ENCODE peak calls at places on chromosome 3, in four cellular contexts. One of them, this sample, is unnamed.

GRCh38 chr3:194633349-194634004 is at the start of gene TMEM44:
- DNase-seq in H9: peak; percentile 85
- DNase-seq in mesendoderm: peak; percentile 89
- DNase-seq in H1: peak; percentile 88
- DNase-seq in this sample: peak; percentile 69

GRCh38 chr3:64848822-64849221 is 161.0 kb upstream of the ADAMTS9 start:
- DNase-seq in H9: no peak
- DNase-seq in mesendoderm: no peak
- DNase-seq in H1: no peak
- DNase-seq in this sample: peak; percentile 22

GRCh38 chr3:86869536-86869935 is 121.4 kb downstream of the VGLL3 start:
- DNase-seq in H9: no peak
- DNase-seq in mesendoderm: no peak
- DNase-seq in H1: no peak
- DNase-seq in this sample: no peak

GRCh38 chr3:106421928-106422327 is 553.1 kb upstream of the CBLB start:
- DNase-seq in H9: no peak
- DNase-seq in mesendoderm: no peak
- DNase-seq in H1: no peak
- DNase-seq in this sample: peak; percentile 47

GRCh38 chr3:173977747-173978146 is 580.2 kb downstream of the NLGN1 start:
- DNase-seq in H9: no peak
- DNase-seq in mesendoderm: peak; percentile 13
- DNase-seq in H1: no peak
- DNase-seq in this sample: peak; percentile 81

GRCh38 chr3:111885578-111885977 is 26.5 kb downstream of the PHLDB2 start:
- DNase-seq in H9: no peak
- DNase-seq in mesendoderm: no peak
- DNase-seq in H1: no peak
- DNase-seq in this sample: no peak

GRCh38 chr3:127690823-127691452 is 18.2 kb downstream of the ABTB1 start:
- DNase-seq in H9: peak; percentile 89
- DNase-seq in mesendoderm: peak; percentile 88
- DNase-seq in H1: peak; percentile 62
- DNase-seq in this sample: peak; percentile 70

GRCh38 chr3:101249512-101249911 is 70.9 kb downstream of the IMPG2 start:
- DNase-seq in H9: no peak
- DNase-seq in mesendoderm: no peak
- DNase-seq in H1: no peak
- DNase-seq in this sample: no peak

GRCh38 chr3:50519471-50520089 is 16.1 kb upstream of the CACNA2D2 start:
- DNase-seq in H9: peak; percentile 92
- DNase-seq in mesendoderm: peak; percentile 90
- DNase-seq in H1: peak; percentile 95
- DNase-seq in this sample: peak; percentile 25

GRCh38 chr3:143822374-143822773 is 25.9 kb downstream of the SLC9A9 start:
- DNase-seq in H9: no peak
- DNase-seq in mesendoderm: no peak
- DNase-seq in H1: no peak
- DNase-seq in this sample: no peak

GRCh38 chr3:31341130-31341529 is 191.6 kb upstream of the STT3B start:
- DNase-seq in H9: peak; percentile 61
- DNase-seq in mesendoderm: peak; percentile 65
- DNase-seq in H1: peak; percentile 49
- DNase-seq in this sample: no peak

GRCh38 chr3:191362524-191363090 is 32.3 kb upstream of the UTS2B start:
- DNase-seq in H9: no peak
- DNase-seq in mesendoderm: no peak
- DNase-seq in H1: no peak
- DNase-seq in this sample: no peak

GRCh38 chr3:191362036-191362435 is 31.7 kb upstream of the UTS2B start:
- DNase-seq in H9: no peak
- DNase-seq in mesendoderm: no peak
- DNase-seq in H1: no peak
- DNase-seq in this sample: no peak

GRCh38 chr3:191360620-191361019 is 30.3 kb upstream of the UTS2B start:
- DNase-seq in H9: no peak
- DNase-seq in mesendoderm: no peak
- DNase-seq in H1: no peak
- DNase-seq in this sample: no peak

GRCh38 chr3:191363221-191363620 is 32.9 kb upstream of the UTS2B start:
- DNase-seq in H9: no peak
- DNase-seq in mesendoderm: no peak
- DNase-seq in H1: no peak
- DNase-seq in this sample: no peak

DNA sequence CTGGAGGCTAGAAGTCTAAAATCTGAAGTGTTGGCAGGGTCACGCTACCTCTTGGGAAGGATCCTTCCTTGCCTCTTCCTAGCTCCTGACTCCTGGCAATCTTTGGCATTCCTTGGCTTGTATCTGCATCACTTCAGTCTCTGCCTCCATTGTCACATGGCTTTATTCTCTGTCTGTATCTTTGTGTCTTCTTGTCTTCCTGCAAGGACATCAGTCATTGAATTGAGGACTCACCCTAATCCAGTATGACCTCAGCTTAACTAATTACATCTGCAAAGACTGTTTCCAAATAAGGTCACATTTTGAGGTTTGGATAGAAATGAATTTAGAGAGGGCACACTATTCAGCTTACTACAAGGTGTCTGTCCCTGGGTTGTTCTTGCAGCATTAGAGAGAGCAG is 31.1 kb upstream of the UTS2B start:
- DNase-seq in H9: no peak
- DNase-seq in mesendoderm: peak; percentile 46
- DNase-seq in H1: no peak
- DNase-seq in this sample: no peak
- H4K5ac ChIP-seq in H9: no peak overlapping the region
- H4K5ac ChIP-seq in mesendoderm: no peak overlapping the region
- H4K5ac ChIP-seq in H1: no peak overlapping the region
- H4K5ac ChIP-seq in this sample: no peak overlapping the region

GRCh38 chr3:114108137-114108536 is 51.6 kb downstream of the QTRT2 start:
- DNase-seq in H9: no peak
- DNase-seq in mesendoderm: no peak
- DNase-seq in H1: no peak
- DNase-seq in this sample: no peak
- H4K5ac ChIP-seq in H9: no peak overlapping the region
- H4K5ac ChIP-seq in mesendoderm: no peak overlapping the region
- H4K5ac ChIP-seq in H1: no peak overlapping the region
- H4K5ac ChIP-seq in this sample: no peak overlapping the region

DNA sequence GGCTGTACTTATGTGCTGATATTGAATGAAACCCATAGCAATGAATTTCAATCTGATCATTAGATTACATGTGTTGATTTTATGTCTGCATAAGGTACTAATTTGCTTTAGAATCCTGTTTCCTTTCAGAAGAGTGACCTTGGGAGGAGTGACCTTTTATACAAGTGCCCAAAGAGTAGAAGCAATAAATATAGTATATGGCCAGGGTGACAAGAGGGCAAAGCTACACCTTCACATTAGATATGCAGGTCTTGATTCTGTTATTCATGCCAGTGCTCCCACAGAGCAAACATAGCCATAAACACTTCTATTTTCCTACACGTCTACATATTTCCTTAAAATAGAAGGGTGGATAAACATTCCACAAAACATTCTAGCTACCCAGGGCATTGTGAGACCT is 158.2 kb upstream of the RAP2B start:
- DNase-seq in H9: no peak
- DNase-seq in mesendoderm: no peak
- DNase-seq in H1: no peak
- DNase-seq in this sample: no peak
- H4K5ac ChIP-seq in H9: no peak overlapping the region
- H4K5ac ChIP-seq in mesendoderm: no peak overlapping the region
- H4K5ac ChIP-seq in H1: no peak overlapping the region
- H4K5ac ChIP-seq in this sample: no peak overlapping the region

GRCh38 chr3:120488296-120488695 is 37.5 kb upstream of the FSTL1 start:
- DNase-seq in H9: no peak
- DNase-seq in mesendoderm: no peak
- DNase-seq in H1: no peak
- DNase-seq in this sample: no peak
- H4K5ac ChIP-seq in H9: no peak overlapping the region
- H4K5ac ChIP-seq in mesendoderm: no peak overlapping the region
- H4K5ac ChIP-seq in H1: no peak overlapping the region
- H4K5ac ChIP-seq in this sample: peak overlapping the region; percentile 60

DNA sequence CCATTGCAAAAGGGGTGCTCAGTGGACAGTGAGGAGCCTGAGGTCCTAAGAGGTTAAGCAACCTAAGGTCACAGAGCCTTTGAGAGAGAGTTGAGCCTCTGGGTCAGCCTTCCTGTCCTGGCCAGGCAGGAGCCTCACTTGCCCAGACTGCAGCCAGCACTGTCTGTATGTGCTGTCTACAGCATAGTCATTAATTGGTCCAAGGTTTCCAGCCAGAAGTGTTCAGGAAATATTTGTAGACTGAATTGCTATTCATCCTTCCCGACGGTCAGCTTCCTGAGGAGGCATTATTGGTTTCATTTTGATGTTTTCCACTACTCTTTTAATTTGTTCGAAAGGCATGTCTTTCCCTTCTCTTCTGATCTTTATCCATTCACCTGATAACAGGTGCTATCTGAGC is 8.0 kb downstream of the SEC13 start:
- DNase-seq in H9: no peak
- DNase-seq in mesendoderm: no peak
- DNase-seq in H1: no peak
- DNase-seq in this sample: no peak
- H4K5ac ChIP-seq in H9: no peak overlapping the region
- H4K5ac ChIP-seq in mesendoderm: no peak overlapping the region
- H4K5ac ChIP-seq in H1: no peak overlapping the region
- H4K5ac ChIP-seq in this sample: no peak overlapping the region

GRCh38 chr3:148714521-148714920 is 16.8 kb downstream of the AGTR1 start:
- DNase-seq in H9: no peak
- DNase-seq in mesendoderm: no peak
- DNase-seq in H1: no peak
- DNase-seq in this sample: peak; percentile 50

GRCh38 chr3:148718982-148719862 is 21.5 kb downstream of the AGTR1 start:
- DNase-seq in H9: peak; percentile 35
- DNase-seq in mesendoderm: peak; percentile 13
- DNase-seq in H1: no peak
- DNase-seq in this sample: peak; percentile 32

GRCh38 chr3:148720873-148721272 is 23.2 kb downstream of the AGTR1 start:
- DNase-seq in H9: no peak
- DNase-seq in mesendoderm: no peak
- DNase-seq in H1: no peak
- DNase-seq in this sample: no peak

GRCh38 chr3:148717918-148718317 is 20.2 kb downstream of the AGTR1 start:
- DNase-seq in H9: no peak
- DNase-seq in mesendoderm: no peak
- DNase-seq in H1: no peak
- DNase-seq in this sample: no peak

DNA sequence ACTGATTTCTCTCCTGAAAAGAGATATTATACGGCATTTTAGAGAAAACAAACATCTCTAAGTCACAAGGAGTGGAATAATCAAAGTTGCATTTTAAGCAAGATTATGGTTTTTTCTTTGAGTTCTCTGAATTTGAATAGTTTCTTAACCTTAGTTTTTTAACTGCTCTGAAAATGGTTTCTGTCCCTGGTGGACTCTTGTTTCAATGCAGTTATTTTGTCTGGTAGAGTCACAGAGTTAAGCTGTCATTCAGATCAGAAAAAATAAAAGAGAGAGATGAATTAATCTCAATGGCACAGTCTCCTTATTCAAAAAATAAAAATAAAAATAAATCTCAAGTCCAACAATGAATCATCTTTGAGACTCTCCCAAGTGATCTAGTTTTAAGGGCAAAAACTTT is 19.0 kb downstream of the AGTR1 start:
- DNase-seq in H9: no peak
- DNase-seq in mesendoderm: no peak
- DNase-seq in H1: no peak
- DNase-seq in this sample: no peak
- H4K5ac ChIP-seq in H9: no peak overlapping the region
- H4K5ac ChIP-seq in mesendoderm: no peak overlapping the region
- H4K5ac ChIP-seq in H1: no peak overlapping the region
- H4K5ac ChIP-seq in this sample: no peak overlapping the region

GRCh38 chr3:43169987-43170386 is 64.1 kb upstream of the POMGNT2 start:
- DNase-seq in H9: no peak
- DNase-seq in mesendoderm: no peak
- DNase-seq in H1: no peak
- DNase-seq in this sample: no peak
- H4K5ac ChIP-seq in H9: no peak overlapping the region
- H4K5ac ChIP-seq in mesendoderm: no peak overlapping the region
- H4K5ac ChIP-seq in H1: no peak overlapping the region
- H4K5ac ChIP-seq in this sample: no peak overlapping the region

GRCh38 chr3:108410531-108410984 is 99.8 kb downstream of the MYH15 start:
- DNase-seq in H9: no peak
- DNase-seq in mesendoderm: no peak
- DNase-seq in H1: no peak
- DNase-seq in this sample: no peak

GRCh38 chr3:108420926-108421325 is 89.5 kb downstream of the MYH15 start:
- DNase-seq in H9: no peak
- DNase-seq in mesendoderm: no peak
- DNase-seq in H1: no peak
- DNase-seq in this sample: peak; percentile 91

GRCh38 chr3:108412351-108412750 is 98.0 kb downstream of the MYH15 start:
- DNase-seq in H9: no peak
- DNase-seq in mesendoderm: no peak
- DNase-seq in H1: no peak
- DNase-seq in this sample: no peak

GRCh38 chr3:108414007-108414406 is 96.4 kb downstream of the MYH15 start:
- DNase-seq in H9: no peak
- DNase-seq in mesendoderm: no peak
- DNase-seq in H1: no peak
- DNase-seq in this sample: peak; percentile 18

DNA sequence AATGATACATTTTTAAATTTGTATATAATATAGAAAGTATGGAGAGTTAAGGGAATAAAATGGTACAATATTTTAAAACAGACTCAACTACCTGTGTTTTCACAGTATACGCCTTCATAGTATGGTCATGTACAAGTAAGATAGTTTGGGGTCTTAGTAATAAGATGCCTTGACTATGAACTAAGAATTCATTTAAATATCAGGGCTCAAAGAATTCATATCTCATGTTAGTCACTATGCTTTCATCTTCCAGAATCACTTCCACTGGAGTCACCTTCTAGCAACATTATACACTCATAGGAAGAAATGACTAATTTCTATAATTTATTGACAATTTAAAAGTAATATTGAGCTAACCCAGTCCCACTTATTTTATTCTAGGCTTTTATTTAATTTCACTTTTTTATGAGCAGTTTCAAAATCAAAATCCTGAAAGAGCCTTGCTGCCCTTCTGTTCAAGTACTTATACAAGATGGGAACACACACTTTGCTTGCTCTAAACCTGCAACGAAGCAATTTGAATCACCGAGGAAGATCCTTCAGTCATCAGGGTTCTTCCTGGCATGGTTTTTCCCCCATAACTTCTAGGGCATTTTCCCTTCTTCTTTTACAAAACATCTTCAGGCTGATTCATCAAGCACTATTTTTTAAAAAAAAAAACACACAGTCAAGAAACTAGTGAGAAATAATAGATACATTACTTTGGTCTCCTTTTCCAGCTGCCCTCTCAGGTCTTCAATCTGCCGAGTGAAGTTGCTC is 94.1 kb downstream of the MYH15 start:
- DNase-seq in H9: no peak
- DNase-seq in mesendoderm: no peak
- DNase-seq in H1: no peak
- DNase-seq in this sample: peak; percentile 41
- H4K5ac ChIP-seq in H9: no peak overlapping the region
- H4K5ac ChIP-seq in mesendoderm: no peak overlapping the region
- H4K5ac ChIP-seq in H1: no peak overlapping the region
- H4K5ac ChIP-seq in this sample: no peak overlapping the region

DNA sequence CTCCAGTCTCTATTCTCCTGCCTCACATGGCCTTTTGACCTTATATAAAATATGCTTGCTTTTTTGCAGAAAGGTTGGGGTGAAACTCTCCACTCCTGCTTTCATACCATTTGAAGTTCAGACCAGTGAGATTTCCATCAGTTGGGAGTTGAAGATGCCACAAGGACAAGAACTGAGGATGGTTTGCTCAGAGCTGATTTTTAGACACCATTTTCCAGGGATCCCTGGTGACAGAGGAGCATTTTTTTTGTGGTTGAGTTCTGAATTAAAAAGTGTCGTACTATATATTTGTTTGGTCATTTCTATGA is 8.8 kb upstream of the TM4SF1 start:
- DNase-seq in H9: no peak
- DNase-seq in mesendoderm: no peak
- DNase-seq in H1: no peak
- DNase-seq in this sample: no peak
- H4K5ac ChIP-seq in H9: no peak overlapping the region
- H4K5ac ChIP-seq in mesendoderm: no peak overlapping the region
- H4K5ac ChIP-seq in H1: no peak overlapping the region
- H4K5ac ChIP-seq in this sample: peak overlapping the region; percentile 60